ENCODE peak calls at places on chromosomes 3 and 15, in eight cellular contexts. D is K562, B is HepG2, W is GM12878, R is HCT116, Y is endothelial cell of umbilical vein, G is H1, F is SK-N-SH. X is an unnamed sample.

GRCh38 chr3:170162630-170163029 is 18.9 kb downstream of the PHC3 start:
- DNase-seq in D (no peak), B (no peak), W (no peak), R (no peak), Y (no peak), G (no peak), F (no peak), X (no peak)

GRCh38 chr3:187870360-187871203 is 125.3 kb upstream of the BCL6 start:
- DNase-seq in D (no peak), B (no peak), W (no peak), R (no peak), Y (no peak), G (no peak), F (no peak), X (no peak)

GRCh38 chr3:1501396-1501795 is 408.6 kb downstream of the CNTN6 start:
- DNase-seq in D (no peak), B (no peak), W (no peak), R (no peak), Y (no peak), G (no peak), F (no peak), X (no peak)

GRCh38 chr15:62886431-62887071 is 156.0 kb upstream of the TPM1 start:
- DNase-seq in D (no peak), B (peak; percentile 97), W (no peak), R (no peak), Y (peak; percentile 37), G (no peak), F (no peak), X (no peak)

GRCh38 chr3:155404486-155404885 is 111.0 kb upstream of the STRIT1 start:
- DNase-seq in D (no peak), B (no peak), W (no peak), R (no peak), Y (no peak), G (no peak), F (no peak), X (no peak)

GRCh38 chr3:30292192-30292893 is 314.1 kb upstream of the TGFBR2 start:
- DNase-seq in D (no peak), B (peak; percentile 65), W (no peak), R (peak; percentile 18), Y (peak; percentile 93), G (no peak), F (no peak), X (no peak)

GRCh38 chr15:33067456-33067855 is 127.1 kb downstream of the FMN1 start:
- DNase-seq in D (no peak), B (no peak), W (no peak), R (no peak), Y (no peak), G (no peak), F (no peak), X (no peak)

GRCh38 chr3:127775398-127776109 is 46.8 kb downstream of the MGLL start:
- DNase-seq in D (no peak), B (no peak), W (no peak), R (no peak), Y (peak; percentile 61), G (no peak), F (no peak), X (no peak)

GRCh38 chr3:31614162-31614921 is 81.6 kb downstream of the STT3B start:
- DNase-seq in D (no peak), B (no peak), W (no peak), R (no peak), Y (peak; percentile 13), G (no peak), F (no peak), X (no peak)

GRCh38 chr3:45972534-45973402 is 22.9 kb downstream of the FYCO1 start:
- DNase-seq in D (no peak), B (no peak), W (no peak), R (no peak), Y (no peak), G (no peak), F (no peak), X (no peak)

GRCh38 chr3:50562866-50563265 is 4.7 kb downstream of the C3orf18 start:
- DNase-seq in D (no peak), B (no peak), W (no peak), R (no peak), Y (no peak), G (no peak), F (no peak), X (no peak)

GRCh38 chr3:1294566-1294965 is 201.7 kb downstream of the CNTN6 start:
- DNase-seq in D (no peak), B (no peak), W (no peak), R (no peak), Y (no peak), G (no peak), F (no peak), X (no peak)

GRCh38 chr15:52183562-52184173 is 7.5 kb downstream of the GNB5 start:
- DNase-seq in D (peak; percentile 51), B (no peak), W (no peak), R (no peak), Y (peak; percentile 51), G (no peak), F (peak; percentile 27), X (no peak)

GRCh38 chr3:14428087-14429067 is 26.0 kb downstream of the SLC6A6 start:
- DNase-seq in D (no peak), B (no peak), W (no peak), R (no peak), Y (no peak), G (no peak), F (no peak), X (no peak)

GRCh38 chr15:74392402-74392876 is 25.0 kb upstream of the CYP11A1 start:
- DNase-seq in D (peak; percentile 76), B (no peak), W (no peak), R (no peak), Y (no peak), G (no peak), F (peak; percentile 61), X (no peak)

GRCh38 chr15:74393423-74393822 is 26.0 kb upstream of the CYP11A1 start:
- DNase-seq in D (no peak), B (no peak), W (no peak), R (no peak), Y (no peak), G (no peak), F (no peak), X (no peak)

GRCh38 chr15:74392902-74393301 is 25.5 kb upstream of the CYP11A1 start:
- DNase-seq in D (no peak), B (no peak), W (no peak), R (no peak), Y (no peak), G (no peak), F (no peak), X (no peak)

GRCh38 chr15:74390552-74391288 is 23.3 kb upstream of the CYP11A1 start:
- DNase-seq in D (peak; percentile 40), B (no peak), W (no peak), R (no peak), Y (no peak), G (no peak), F (no peak), X (no peak)

DNA sequence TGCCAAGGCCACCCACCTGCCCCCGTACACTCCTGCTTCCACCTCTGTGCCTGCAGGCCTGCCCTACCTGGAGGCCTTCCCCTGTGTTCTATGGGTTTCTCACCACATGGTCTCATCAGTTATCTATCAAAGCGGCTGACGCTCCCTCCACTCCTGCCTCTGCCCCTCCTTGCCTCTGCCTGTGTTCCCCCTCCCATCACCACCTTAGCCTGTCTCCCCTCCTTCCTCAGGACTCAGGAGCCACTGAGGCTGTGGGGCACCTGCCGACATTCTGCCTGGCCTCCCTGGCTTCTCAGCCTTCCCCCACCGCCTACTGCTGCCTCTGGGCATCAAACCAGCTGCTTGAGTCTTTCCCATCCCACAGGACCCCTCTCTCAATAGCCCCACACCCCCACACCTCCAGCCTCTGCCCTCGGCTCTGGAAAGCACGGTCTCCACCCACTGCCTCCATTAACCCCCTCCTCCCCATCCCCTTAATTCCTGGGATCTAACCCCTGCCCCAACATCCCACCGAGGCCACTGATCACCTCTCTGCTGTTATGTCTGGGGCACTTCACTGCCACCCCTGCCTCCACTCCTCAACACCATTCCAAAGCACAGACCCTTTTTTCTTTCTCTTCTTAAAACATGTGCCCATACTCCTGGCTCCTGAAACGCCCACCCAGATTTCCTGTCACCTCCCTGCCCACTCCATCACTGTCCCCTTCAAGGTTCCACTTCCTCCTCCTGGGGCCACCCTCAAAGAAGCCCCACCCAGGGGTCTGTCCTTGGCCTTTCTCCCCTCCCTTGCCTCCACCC is 24.4 kb upstream of the CYP11A1 start:
- DNase-seq in D (no peak), B (no peak), W (no peak), R (no peak), Y (no peak), G (no peak), F (no peak), X (no peak)
- H3K9ac ChIP-seq in D (no peak overlapping the region), B (no peak overlapping the region), W (peak overlapping the region; percentile 30), R (no peak overlapping the region), Y (no peak overlapping the region), G (no peak overlapping the region), F (no peak overlapping the region), X (no peak overlapping the region)

GRCh38 chr15:80162059-80162554 is 9.3 kb downstream of the FAH start:
- DNase-seq in D (no peak), B (peak; percentile 54), W (no peak), R (no peak), Y (no peak), G (no peak), F (no peak), X (no peak)
- TF ChIP-seq POLR2AphosphoS5 in D (no peak), B (no peak), W (no peak), R (no peak), Y (no peak), G (no peak), F (no peak), X (no peak)

GRCh38 chr15:99016680-99017321 is 9.2 kb upstream of the PGPEP1L start:
- DNase-seq in D (no peak), B (no peak), W (no peak), R (no peak), Y (no peak), G (no peak), F (peak; percentile 42), X (peak; percentile 78)
- H3K9ac ChIP-seq in D (no peak overlapping the region), B (no peak overlapping the region), W (peak overlapping the region; percentile 81), R (no peak overlapping the region), Y (no peak overlapping the region), G (no peak overlapping the region), F (no peak overlapping the region), X (peak overlapping the region; percentile 10)

DNA sequence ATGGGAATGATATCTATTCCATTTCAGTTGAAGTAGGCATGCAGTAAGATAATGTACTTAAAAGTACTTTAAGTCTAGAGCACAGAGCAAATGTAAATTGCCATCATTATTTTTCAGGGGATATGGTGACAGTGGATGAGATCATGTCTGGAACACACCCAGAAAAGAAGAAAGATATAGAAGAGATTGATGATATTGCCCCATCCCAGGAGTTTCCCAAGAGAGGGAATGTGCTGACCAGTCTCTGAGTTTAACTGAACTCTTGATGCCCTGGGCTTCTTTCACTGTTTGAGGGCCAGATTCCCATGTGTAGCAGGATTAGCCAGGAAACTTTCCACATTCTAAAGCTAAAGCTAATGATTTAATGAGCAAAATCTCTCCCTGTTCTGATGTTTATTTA is 366.8 kb upstream of the UMPS start:
- DNase-seq in D (no peak), B (no peak), W (no peak), R (no peak), Y (no peak), G (no peak), F (no peak), X (no peak)
- TF ChIP-seq POLR2AphosphoS5 in D (no peak), B (no peak), W (no peak), R (no peak), Y (no peak), G (no peak), F (no peak), X (no peak)